ENCODE peak calls at places on chromosomes 3 and 15, in four cellular contexts. U is colonic mucosa, P is aorta, G is body of pancreas. A is an unnamed sample.

GRCh38 chr3:43053291-43053690 is 52.6 kb downstream of the POMGNT2 start:
- DNase-seq in U (no peak), P (no peak), G (no peak), A (no peak)

GRCh38 chr15:41429003-41429890 is 12.4 kb downstream of the RTF1 start:
- DNase-seq in U (peak; percentile 23), P (no peak), G (no peak), A (no peak)

GRCh38 chr3:179606534-179607085 is 2.0 kb downstream of the NDUFB5 start:
- DNase-seq in U (no peak), P (no peak), G (no peak), A (no peak)

GRCh38 chr3:108486910-108487309 is 23.5 kb downstream of the MYH15 start:
- DNase-seq in U (no peak), P (no peak), G (no peak), A (peak; percentile 19)

GRCh38 chr3:56988874-56989433 is 71.5 kb upstream of the SPATA12 start:
- DNase-seq in U (peak; percentile 85), P (peak; percentile 89), G (peak; percentile 87), A (peak; percentile 70)

GRCh38 chr3:94173667-94174434 is 111.0 kb downstream of the NSUN3 start:
- DNase-seq in U (no peak), P (no peak), G (no peak), A (no peak)

GRCh38 chr3:179760944-179761343 is 108.1 kb downstream of the USP13 start:
- DNase-seq in U (no peak), P (no peak), G (no peak), A (no peak)

GRCh38 chr3:103421460-103421859 is 986.6 kb downstream of the ZPLD1 start:
- DNase-seq in U (no peak), P (no peak), G (no peak), A (no peak)

GRCh38 chr3:77947671-77948070 is 907.8 kb downstream of the ROBO2 start:
- DNase-seq in U (no peak), P (no peak), G (no peak), A (no peak)

GRCh38 chr3:12705981-12706380 is 42.1 kb upstream of the RAF1 start:
- DNase-seq in U (no peak), P (no peak), G (no peak), A (no peak)

GRCh38 chr3:152236741-152237140 is 32.0 kb upstream of the MBNL1 start:
- DNase-seq in U (no peak), P (no peak), G (no peak), A (no peak)

GRCh38 chr3:104989878-104990277 is 376.8 kb upstream of the ALCAM start:
- DNase-seq in U (no peak), P (no peak), G (no peak), A (no peak)

GRCh38 chr15:78003539-78004008 is 73.9 kb downstream of the TBC1D2B start:
- DNase-seq in U (no peak), P (no peak), G (peak; percentile 92), A (no peak)

DNA sequence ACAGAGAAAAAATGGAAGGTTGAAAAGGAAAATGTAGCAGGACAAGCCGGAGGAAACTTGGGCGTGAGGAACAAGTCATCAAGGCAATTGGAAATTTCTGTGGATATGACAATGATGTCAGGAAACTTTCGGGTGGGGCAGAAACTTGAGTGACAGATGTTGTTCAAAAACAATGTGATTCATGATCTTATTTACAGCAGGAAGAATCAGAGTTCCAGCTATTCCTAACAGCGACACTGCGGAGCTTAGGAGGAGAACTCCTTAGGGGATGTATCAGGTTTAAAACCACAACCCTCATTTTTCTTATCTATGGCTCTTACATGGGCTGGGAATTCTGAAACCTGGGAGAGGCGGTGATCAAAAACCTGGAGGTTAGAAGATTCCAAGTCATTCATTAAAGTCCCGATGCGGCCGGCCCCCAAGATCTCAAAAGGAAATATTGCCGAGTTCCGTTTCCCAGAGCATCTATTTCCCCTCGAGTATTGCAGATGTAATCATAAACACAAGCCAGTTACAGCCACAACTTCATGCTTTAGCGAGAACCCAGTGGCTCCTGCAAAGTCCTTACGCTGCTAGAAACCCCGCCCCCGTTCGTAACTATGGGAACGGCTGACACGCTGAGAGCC is 652 bp upstream of the ARRDC4 start:
- DNase-seq in U (peak; percentile 45), P (no peak), G (no peak), A (no peak)
- H3K27ac ChIP-seq in U (peak overlapping the region; percentile 63), P (no peak overlapping the region), G (peak overlapping the region; percentile 66), A (peak overlapping the region; percentile 66)

GRCh38 chr3:27559381-27559780 is 75.2 kb upstream of the SLC4A7 start:
- DNase-seq in U (no peak), P (no peak), G (no peak), A (no peak)

GRCh38 chr3:27557411-27557810 is 73.2 kb upstream of the SLC4A7 start:
- DNase-seq in U (no peak), P (no peak), G (no peak), A (no peak)

GRCh38 chr3:27554706-27555105 is 70.5 kb upstream of the SLC4A7 start:
- DNase-seq in U (no peak), P (no peak), G (no peak), A (no peak)

GRCh38 chr3:27553868-27554540 is 69.8 kb upstream of the SLC4A7 start:
- DNase-seq in U (no peak), P (no peak), G (no peak), A (no peak)

DNA sequence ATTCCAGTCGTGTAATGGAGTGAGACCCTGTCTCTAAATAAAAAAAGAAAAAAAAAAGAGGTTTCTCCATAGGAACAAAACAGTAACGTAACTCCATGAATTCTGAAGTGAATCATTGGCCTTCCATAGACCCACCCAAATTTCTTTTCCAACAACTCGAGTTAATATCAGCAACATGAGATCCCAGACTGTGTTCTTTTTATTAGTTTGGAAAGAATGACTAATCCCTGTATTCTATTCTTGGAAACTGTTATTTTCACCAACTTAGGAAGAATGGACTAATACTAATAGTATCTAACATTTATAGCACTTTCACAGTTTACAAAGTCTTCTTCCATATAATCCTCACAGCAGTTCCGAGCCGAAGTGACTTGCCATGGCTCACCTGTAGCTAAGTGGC is 72.7 kb upstream of the SLC4A7 start:
- DNase-seq in U (no peak), P (no peak), G (no peak), A (no peak)
- H3K27ac ChIP-seq in U (no peak overlapping the region), P (peak overlapping the region; percentile 99), G (no peak overlapping the region), A (peak overlapping the region; percentile 75)

GRCh38 chr3:123332124-123332641 is 116.7 kb downstream of the ADCY5 start:
- DNase-seq in U (no peak), P (peak; percentile 76), G (peak; percentile 11), A (peak; percentile 13)

GRCh38 chr3:123333401-123333800 is 115.5 kb downstream of the ADCY5 start:
- DNase-seq in U (no peak), P (peak; percentile 40), G (no peak), A (peak; percentile 14)

GRCh38 chr3:123336001-123336400 is 112.9 kb downstream of the ADCY5 start:
- DNase-seq in U (no peak), P (peak; percentile 52), G (no peak), A (peak; percentile 7)

GRCh38 chr3:123335007-123335670 is 113.8 kb downstream of the ADCY5 start:
- DNase-seq in U (no peak), P (peak; percentile 62), G (peak; percentile 6), A (peak; percentile 20)

DNA sequence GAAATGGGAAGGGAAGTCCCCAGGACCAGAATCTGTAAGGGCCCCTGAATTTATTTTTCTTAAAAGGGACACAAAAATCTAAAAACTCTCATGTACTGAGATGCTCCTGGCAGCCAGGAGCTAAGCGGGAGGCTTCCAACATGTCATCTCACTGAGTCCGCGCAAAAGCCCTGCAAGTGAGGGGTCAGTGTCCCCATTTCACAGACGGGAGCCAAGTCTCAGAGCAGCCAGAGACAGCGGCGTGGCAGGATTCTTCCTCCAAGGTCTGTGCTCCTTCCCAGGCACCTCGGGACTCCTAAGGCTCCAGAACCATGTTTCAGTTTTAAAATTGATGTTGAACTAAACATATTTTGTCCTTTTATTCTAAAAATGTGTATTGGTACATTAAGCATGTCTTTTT is 114.8 kb downstream of the ADCY5 start:
- DNase-seq in U (no peak), P (peak; percentile 49), G (no peak), A (peak; percentile 8)
- H3K27ac ChIP-seq in U (no peak overlapping the region), P (no peak overlapping the region), G (no peak overlapping the region), A (peak overlapping the region; percentile 87)

DNA sequence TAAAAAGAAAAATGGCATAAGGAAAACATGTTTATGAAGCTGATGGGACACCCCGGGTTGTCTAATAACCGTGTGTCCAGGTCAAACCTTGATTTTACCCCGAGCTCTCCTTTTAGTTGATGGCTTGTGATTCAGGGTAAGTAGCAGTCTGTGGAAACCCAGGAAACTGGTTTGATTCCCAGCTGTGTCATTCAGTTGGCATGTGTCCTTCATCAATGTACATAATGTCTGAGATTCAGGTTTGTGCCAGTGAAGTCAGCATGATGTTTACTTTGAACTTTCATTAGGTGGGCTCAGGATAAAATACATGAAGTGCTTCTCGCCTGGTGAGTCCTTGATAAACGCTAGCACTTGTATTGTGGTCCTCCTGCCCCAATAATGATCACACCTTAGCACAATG is 4.3 kb upstream of the COPG1 start:
- DNase-seq in U (no peak), P (no peak), G (no peak), A (no peak)
- H3K27ac ChIP-seq in U (no peak overlapping the region), P (no peak overlapping the region), G (no peak overlapping the region), A (peak overlapping the region; percentile 79)

GRCh38 chr3:112338727-112339056 is 5.7 kb downstream of the CD200 start:
- DNase-seq in U (no peak), P (no peak), G (no peak), A (no peak)

GRCh38 chr3:112333002-112333385 is at the start of gene CD200:
- DNase-seq in U (peak; percentile 76), P (peak; percentile 89), G (peak; percentile 30), A (peak; percentile 37)

GRCh38 chr3:112338021-112338726 is 5.2 kb downstream of the CD200 start:
- DNase-seq in U (no peak), P (no peak), G (no peak), A (no peak)

GRCh38 chr3:112333386-112334334 is 704 bp downstream of the CD200 start:
- DNase-seq in U (peak; percentile 35), P (peak; percentile 77), G (no peak), A (peak; percentile 13)

GRCh38 chr3:112334709-112335108 is 1.8 kb downstream of the CD200 start:
- DNase-seq in U (no peak), P (no peak), G (no peak), A (no peak)
- H3K27ac ChIP-seq in U (no peak overlapping the region), P (peak overlapping the region; percentile 18), G (no peak overlapping the region), A (peak overlapping the region; percentile 74)

GRCh38 chr3:99298661-99299060 is 339.7 kb upstream of the COL8A1 start:
- DNase-seq in U (no peak), P (no peak), G (no peak), A (no peak)
- H3K27ac ChIP-seq in U (no peak overlapping the region), P (no peak overlapping the region), G (no peak overlapping the region), A (no peak overlapping the region)

DNA sequence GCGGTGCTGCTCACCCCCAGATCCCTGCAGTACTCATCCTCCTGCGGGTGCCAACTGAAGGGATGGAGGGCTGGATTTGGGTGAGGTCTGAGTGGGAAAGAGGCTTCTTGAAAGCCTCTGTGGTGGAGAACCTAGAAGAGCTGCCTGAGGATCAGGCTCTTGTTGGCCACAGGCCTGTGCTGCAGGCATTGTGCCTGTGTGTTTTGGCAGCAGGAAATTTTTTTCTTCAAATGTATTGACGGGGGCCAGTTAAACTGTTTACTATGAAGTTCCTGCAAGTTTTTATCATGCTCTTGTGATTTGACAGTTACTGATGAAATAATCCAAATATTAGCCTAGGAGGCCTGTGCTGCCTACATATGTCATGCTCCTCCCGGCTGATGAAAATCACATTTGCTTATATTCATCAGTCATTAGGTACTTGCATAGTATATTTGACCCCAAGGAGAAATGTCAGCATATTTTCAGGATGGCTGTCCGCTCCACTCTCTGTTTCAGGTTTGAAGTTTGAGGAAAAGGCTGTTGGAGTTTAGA is 103.1 kb downstream of the THSD4 start:
- DNase-seq in U (no peak), P (no peak), G (no peak), A (no peak)
- H3K27ac ChIP-seq in U (no peak overlapping the region), P (peak overlapping the region; percentile 77), G (no peak overlapping the region), A (peak overlapping the region; percentile 26)

A was measured in left ventricle myocardium inferior.